ENCODE peak calls at places on chromosome 15, in seven cellular contexts. One of them, this sample, is unnamed.

GRCh38 chr15:41490355-41490754 is 3.3 kb upstream of the ITPKA start:
- DNase-seq in sigmoid colon: no peak
- DNase-seq in HepG2: peak; percentile 46
- DNase-seq in brain microvascular endothelial cell: peak; percentile 80
- DNase-seq in activated CD8-positive, alpha-beta T cell treated with anti-CD3 and anti-CD28 coated beads for 36 hours: peak; percentile 78
- DNase-seq in GM12865: peak; percentile 85
- DNase-seq in mucosa of descending colon: no peak
- DNase-seq in this sample: peak; percentile 73

GRCh38 chr15:87618203-87618725 is 638.3 kb downstream of the NTRK3 start:
- DNase-seq in sigmoid colon: no peak
- DNase-seq in HepG2: no peak
- DNase-seq in brain microvascular endothelial cell: no peak
- DNase-seq in activated CD8-positive, alpha-beta T cell treated with anti-CD3 and anti-CD28 coated beads for 36 hours: no peak
- DNase-seq in GM12865: no peak
- DNase-seq in mucosa of descending colon: no peak
- DNase-seq in this sample: no peak

GRCh38 chr15:70703483-70703882 is 59.9 kb downstream of the UACA start:
- DNase-seq in sigmoid colon: no peak
- DNase-seq in HepG2: no peak
- DNase-seq in brain microvascular endothelial cell: peak; percentile 48
- DNase-seq in activated CD8-positive, alpha-beta T cell treated with anti-CD3 and anti-CD28 coated beads for 36 hours: no peak
- DNase-seq in GM12865: no peak
- DNase-seq in mucosa of descending colon: no peak
- DNase-seq in this sample: no peak

GRCh38 chr15:62649793-62650420 is 392.6 kb upstream of the TPM1 start:
- DNase-seq in sigmoid colon: peak; percentile 75
- DNase-seq in HepG2: no peak
- DNase-seq in brain microvascular endothelial cell: peak; percentile 41
- DNase-seq in activated CD8-positive, alpha-beta T cell treated with anti-CD3 and anti-CD28 coated beads for 36 hours: peak; percentile 37
- DNase-seq in GM12865: peak; percentile 86
- DNase-seq in mucosa of descending colon: no peak
- DNase-seq in this sample: peak; percentile 61

GRCh38 chr15:90024406-90024805 is 23.3 kb downstream of the ZNF710 start:
- DNase-seq in sigmoid colon: peak; percentile 41
- DNase-seq in HepG2: no peak
- DNase-seq in brain microvascular endothelial cell: no peak
- DNase-seq in activated CD8-positive, alpha-beta T cell treated with anti-CD3 and anti-CD28 coated beads for 36 hours: no peak
- DNase-seq in GM12865: no peak
- DNase-seq in mucosa of descending colon: no peak
- DNase-seq in this sample: no peak

GRCh38 chr15:89093509-89093908 is 5.3 kb downstream of the ABHD2 start:
- DNase-seq in sigmoid colon: no peak
- DNase-seq in HepG2: no peak
- DNase-seq in brain microvascular endothelial cell: no peak
- DNase-seq in activated CD8-positive, alpha-beta T cell treated with anti-CD3 and anti-CD28 coated beads for 36 hours: no peak
- DNase-seq in GM12865: no peak
- DNase-seq in mucosa of descending colon: no peak
- DNase-seq in this sample: no peak

GRCh38 chr15:93759626-93760025 is 471.7 kb upstream of the MCTP2 start:
- DNase-seq in sigmoid colon: no peak
- DNase-seq in HepG2: no peak
- DNase-seq in brain microvascular endothelial cell: no peak
- DNase-seq in activated CD8-positive, alpha-beta T cell treated with anti-CD3 and anti-CD28 coated beads for 36 hours: no peak
- DNase-seq in GM12865: no peak
- DNase-seq in mucosa of descending colon: no peak
- DNase-seq in this sample: no peak

GRCh38 chr15:67782592-67782991 is 42.7 kb upstream of the SKOR1 start:
- DNase-seq in sigmoid colon: no peak
- DNase-seq in HepG2: no peak
- DNase-seq in brain microvascular endothelial cell: no peak
- DNase-seq in activated CD8-positive, alpha-beta T cell treated with anti-CD3 and anti-CD28 coated beads for 36 hours: no peak
- DNase-seq in GM12865: no peak
- DNase-seq in mucosa of descending colon: no peak
- DNase-seq in this sample: no peak

GRCh38 chr15:89196994-89197393 is 24.4 kb downstream of the RLBP1 start:
- DNase-seq in sigmoid colon: no peak
- DNase-seq in HepG2: peak; percentile 15
- DNase-seq in brain microvascular endothelial cell: no peak
- DNase-seq in activated CD8-positive, alpha-beta T cell treated with anti-CD3 and anti-CD28 coated beads for 36 hours: peak; percentile 65
- DNase-seq in GM12865: no peak
- DNase-seq in mucosa of descending colon: no peak
- DNase-seq in this sample: no peak

GRCh38 chr15:77094397-77095030 is 23.6 kb upstream of the TSPAN3 start:
- DNase-seq in sigmoid colon: no peak
- DNase-seq in HepG2: no peak
- DNase-seq in brain microvascular endothelial cell: no peak
- DNase-seq in activated CD8-positive, alpha-beta T cell treated with anti-CD3 and anti-CD28 coated beads for 36 hours: peak; percentile 34
- DNase-seq in GM12865: no peak
- DNase-seq in mucosa of descending colon: no peak
- DNase-seq in this sample: no peak
- TF ChIP-seq CTCF in sigmoid colon: no peak
- TF ChIP-seq CTCF in HepG2: peak; percentile 31
- TF ChIP-seq CTCF in brain microvascular endothelial cell: peak; percentile 58
- TF ChIP-seq CTCF in activated CD8-positive, alpha-beta T cell treated with anti-CD3 and anti-CD28 coated beads for 36 hours: peak; percentile 36
- TF ChIP-seq CTCF in GM12865: peak; percentile 27
- TF ChIP-seq CTCF in mucosa of descending colon: no peak
- TF ChIP-seq CTCF in this sample: no peak

GRCh38 chr15:75625542-75626347 is at the start of gene SNUPN:
- DNase-seq in sigmoid colon: peak; percentile 96
- DNase-seq in HepG2: peak; percentile 91
- DNase-seq in brain microvascular endothelial cell: peak; percentile 85
- DNase-seq in activated CD8-positive, alpha-beta T cell treated with anti-CD3 and anti-CD28 coated beads for 36 hours: peak; percentile 97
- DNase-seq in GM12865: peak; percentile 98
- DNase-seq in mucosa of descending colon: peak; percentile 97
- DNase-seq in this sample: peak; percentile 99

GRCh38 chr15:75620043-75620775 is 5.3 kb downstream of the SNUPN start:
- DNase-seq in sigmoid colon: peak; percentile 71
- DNase-seq in HepG2: no peak
- DNase-seq in brain microvascular endothelial cell: peak; percentile 22
- DNase-seq in activated CD8-positive, alpha-beta T cell treated with anti-CD3 and anti-CD28 coated beads for 36 hours: no peak
- DNase-seq in GM12865: no peak
- DNase-seq in mucosa of descending colon: no peak
- DNase-seq in this sample: no peak

GRCh38 chr15:75622505-75622904 is 3.0 kb downstream of the SNUPN start:
- DNase-seq in sigmoid colon: peak; percentile 4
- DNase-seq in HepG2: no peak
- DNase-seq in brain microvascular endothelial cell: no peak
- DNase-seq in activated CD8-positive, alpha-beta T cell treated with anti-CD3 and anti-CD28 coated beads for 36 hours: no peak
- DNase-seq in GM12865: no peak
- DNase-seq in mucosa of descending colon: no peak
- DNase-seq in this sample: no peak

GRCh38 chr15:75616766-75617165 is 8.8 kb downstream of the SNUPN start:
- DNase-seq in sigmoid colon: no peak
- DNase-seq in HepG2: no peak
- DNase-seq in brain microvascular endothelial cell: no peak
- DNase-seq in activated CD8-positive, alpha-beta T cell treated with anti-CD3 and anti-CD28 coated beads for 36 hours: no peak
- DNase-seq in GM12865: no peak
- DNase-seq in mucosa of descending colon: no peak
- DNase-seq in this sample: no peak

DNA sequence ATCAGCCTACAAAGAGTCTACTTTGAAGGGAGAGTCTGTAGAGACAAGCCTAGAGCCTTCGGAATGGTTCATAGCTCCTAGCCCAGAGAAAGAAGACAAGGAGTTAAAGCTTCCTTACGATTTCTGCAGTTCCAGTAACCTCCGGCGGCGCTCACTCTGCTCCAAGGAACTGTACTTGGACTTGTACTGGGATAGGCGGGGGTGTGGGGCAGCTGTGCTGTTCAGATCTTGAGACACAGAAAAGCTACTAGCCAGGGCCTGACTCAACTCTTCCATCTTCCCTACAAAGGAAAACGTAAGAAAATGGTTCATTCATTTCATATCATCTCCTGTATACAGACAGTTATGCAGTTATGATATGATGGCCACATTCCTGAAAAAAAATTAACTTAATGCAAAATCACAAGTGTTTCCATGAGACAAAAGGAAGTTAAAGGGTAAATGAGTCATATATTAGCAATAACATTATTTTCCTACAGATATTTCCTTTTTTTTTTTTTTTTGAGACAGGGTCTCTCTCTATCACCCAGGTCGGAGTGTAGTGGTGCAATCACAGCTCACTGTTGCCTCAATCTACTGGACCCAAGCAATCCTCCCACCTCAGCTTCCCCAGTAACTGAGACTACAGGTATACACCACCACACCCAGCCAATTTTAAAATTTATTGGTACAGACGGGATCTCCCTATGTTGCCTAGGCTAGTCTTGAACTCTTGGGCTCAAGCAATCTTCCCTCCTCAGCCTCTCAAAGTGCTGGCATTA is 4.6 kb downstream of the SNUPN start:
- DNase-seq in sigmoid colon: peak; percentile 94
- DNase-seq in HepG2: no peak
- DNase-seq in brain microvascular endothelial cell: peak; percentile 90
- DNase-seq in activated CD8-positive, alpha-beta T cell treated with anti-CD3 and anti-CD28 coated beads for 36 hours: peak; percentile 30
- DNase-seq in GM12865: no peak
- DNase-seq in mucosa of descending colon: peak; percentile 76
- DNase-seq in this sample: no peak
- TF ChIP-seq CTCF in sigmoid colon: peak; percentile 13
- TF ChIP-seq CTCF in HepG2: no peak
- TF ChIP-seq CTCF in brain microvascular endothelial cell: peak; percentile 53
- TF ChIP-seq CTCF in activated CD8-positive, alpha-beta T cell treated with anti-CD3 and anti-CD28 coated beads for 36 hours: no peak
- TF ChIP-seq CTCF in GM12865: no peak
- TF ChIP-seq CTCF in mucosa of descending colon: no peak
- TF ChIP-seq CTCF in this sample: no peak

GRCh38 chr15:47987461-47987860 is 133.3 kb upstream of the SLC24A5 start:
- DNase-seq in sigmoid colon: no peak
- DNase-seq in HepG2: no peak
- DNase-seq in brain microvascular endothelial cell: no peak
- DNase-seq in activated CD8-positive, alpha-beta T cell treated with anti-CD3 and anti-CD28 coated beads for 36 hours: no peak
- DNase-seq in GM12865: no peak
- DNase-seq in mucosa of descending colon: no peak
- DNase-seq in this sample: no peak

GRCh38 chr15:47987908-47988532 is 132.8 kb upstream of the SLC24A5 start:
- DNase-seq in sigmoid colon: no peak
- DNase-seq in HepG2: peak; percentile 35
- DNase-seq in brain microvascular endothelial cell: peak; percentile 69
- DNase-seq in activated CD8-positive, alpha-beta T cell treated with anti-CD3 and anti-CD28 coated beads for 36 hours: peak; percentile 35
- DNase-seq in GM12865: peak; percentile 75
- DNase-seq in mucosa of descending colon: no peak
- DNase-seq in this sample: peak; percentile 37

GRCh38 chr15:47991376-47991775 is 129.4 kb upstream of the SLC24A5 start:
- DNase-seq in sigmoid colon: no peak
- DNase-seq in HepG2: no peak
- DNase-seq in brain microvascular endothelial cell: peak; percentile 39
- DNase-seq in activated CD8-positive, alpha-beta T cell treated with anti-CD3 and anti-CD28 coated beads for 36 hours: no peak
- DNase-seq in GM12865: no peak
- DNase-seq in mucosa of descending colon: no peak
- DNase-seq in this sample: no peak

GRCh38 chr15:47990821-47991220 is 130.0 kb upstream of the SLC24A5 start:
- DNase-seq in sigmoid colon: no peak
- DNase-seq in HepG2: no peak
- DNase-seq in brain microvascular endothelial cell: no peak
- DNase-seq in activated CD8-positive, alpha-beta T cell treated with anti-CD3 and anti-CD28 coated beads for 36 hours: no peak
- DNase-seq in GM12865: no peak
- DNase-seq in mucosa of descending colon: no peak
- DNase-seq in this sample: no peak

DNA sequence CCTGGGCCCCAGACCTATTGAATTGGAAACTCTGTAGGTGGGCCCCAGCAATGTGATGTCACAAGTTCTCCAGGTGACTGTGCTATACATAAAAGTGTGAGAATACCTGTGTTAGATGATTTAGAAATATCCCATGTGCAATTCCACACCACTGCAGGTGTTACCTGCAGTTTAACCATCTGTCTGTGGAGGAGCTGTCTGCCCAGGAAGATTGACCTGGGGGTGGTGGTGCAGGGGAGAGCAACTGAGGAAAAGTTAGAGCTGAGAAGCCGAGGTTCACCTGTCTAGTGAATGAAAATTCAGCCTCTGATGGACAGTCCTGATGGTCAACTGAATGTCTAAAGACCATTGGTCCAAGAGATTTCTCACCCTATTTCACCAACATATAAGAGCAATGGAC is 132.2 kb upstream of the SLC24A5 start:
- DNase-seq in sigmoid colon: no peak
- DNase-seq in HepG2: no peak
- DNase-seq in brain microvascular endothelial cell: no peak
- DNase-seq in activated CD8-positive, alpha-beta T cell treated with anti-CD3 and anti-CD28 coated beads for 36 hours: no peak
- DNase-seq in GM12865: no peak
- DNase-seq in mucosa of descending colon: no peak
- DNase-seq in this sample: no peak
- TF ChIP-seq CTCF in sigmoid colon: no peak
- TF ChIP-seq CTCF in HepG2: no peak
- TF ChIP-seq CTCF in brain microvascular endothelial cell: no peak
- TF ChIP-seq CTCF in activated CD8-positive, alpha-beta T cell treated with anti-CD3 and anti-CD28 coated beads for 36 hours: no peak
- TF ChIP-seq CTCF in GM12865: peak; percentile 3
- TF ChIP-seq CTCF in mucosa of descending colon: no peak
- TF ChIP-seq CTCF in this sample: no peak

GRCh38 chr15:34616613-34617012 is 33.2 kb upstream of the GOLGA8B start:
- DNase-seq in sigmoid colon: no peak
- DNase-seq in HepG2: peak; percentile 9
- DNase-seq in brain microvascular endothelial cell: peak; percentile 62
- DNase-seq in activated CD8-positive, alpha-beta T cell treated with anti-CD3 and anti-CD28 coated beads for 36 hours: no peak
- DNase-seq in GM12865: peak; percentile 14
- DNase-seq in mucosa of descending colon: no peak
- DNase-seq in this sample: no peak
- TF ChIP-seq CTCF in sigmoid colon: no peak
- TF ChIP-seq CTCF in HepG2: peak; percentile 12
- TF ChIP-seq CTCF in brain microvascular endothelial cell: peak; percentile 57
- TF ChIP-seq CTCF in activated CD8-positive, alpha-beta T cell treated with anti-CD3 and anti-CD28 coated beads for 36 hours: no peak
- TF ChIP-seq CTCF in GM12865: no peak
- TF ChIP-seq CTCF in mucosa of descending colon: no peak
- TF ChIP-seq CTCF in this sample: no peak

GRCh38 chr15:100156201-100156600 is 185.6 kb downstream of the ADAMTS17 start:
- DNase-seq in sigmoid colon: no peak
- DNase-seq in HepG2: no peak
- DNase-seq in brain microvascular endothelial cell: no peak
- DNase-seq in activated CD8-positive, alpha-beta T cell treated with anti-CD3 and anti-CD28 coated beads for 36 hours: no peak
- DNase-seq in GM12865: no peak
- DNase-seq in mucosa of descending colon: no peak
- DNase-seq in this sample: no peak

GRCh38 chr15:100163961-100164360 is 177.8 kb downstream of the ADAMTS17 start:
- DNase-seq in sigmoid colon: no peak
- DNase-seq in HepG2: no peak
- DNase-seq in brain microvascular endothelial cell: no peak
- DNase-seq in activated CD8-positive, alpha-beta T cell treated with anti-CD3 and anti-CD28 coated beads for 36 hours: no peak
- DNase-seq in GM12865: no peak
- DNase-seq in mucosa of descending colon: no peak
- DNase-seq in this sample: no peak

GRCh38 chr15:100158368-100158767 is 183.4 kb downstream of the ADAMTS17 start:
- DNase-seq in sigmoid colon: no peak
- DNase-seq in HepG2: no peak
- DNase-seq in brain microvascular endothelial cell: no peak
- DNase-seq in activated CD8-positive, alpha-beta T cell treated with anti-CD3 and anti-CD28 coated beads for 36 hours: no peak
- DNase-seq in GM12865: no peak
- DNase-seq in mucosa of descending colon: no peak
- DNase-seq in this sample: no peak

GRCh38 chr15:100160953-100161352 is 180.8 kb downstream of the ADAMTS17 start:
- DNase-seq in sigmoid colon: no peak
- DNase-seq in HepG2: no peak
- DNase-seq in brain microvascular endothelial cell: no peak
- DNase-seq in activated CD8-positive, alpha-beta T cell treated with anti-CD3 and anti-CD28 coated beads for 36 hours: no peak
- DNase-seq in GM12865: no peak
- DNase-seq in mucosa of descending colon: no peak
- DNase-seq in this sample: no peak

DNA sequence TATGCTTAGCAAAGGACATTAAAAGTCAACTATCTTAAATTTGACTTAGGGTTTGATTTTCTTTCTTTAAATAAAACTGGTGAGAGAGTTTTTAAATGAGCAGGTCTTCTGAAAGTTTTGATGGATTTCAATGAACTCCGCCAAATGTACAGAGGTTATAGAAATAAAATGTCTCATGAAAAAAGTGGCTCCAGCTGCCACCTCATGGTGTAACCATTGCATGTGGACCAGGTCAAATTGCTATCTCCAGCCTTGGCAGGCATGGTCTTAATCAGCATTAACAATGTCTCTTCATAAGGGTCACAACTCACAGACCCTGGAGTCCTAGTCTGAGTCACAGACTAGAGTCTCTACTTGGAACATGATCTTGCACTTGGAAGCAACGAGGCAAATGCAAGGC is 182.3 kb downstream of the ADAMTS17 start:
- DNase-seq in sigmoid colon: no peak
- DNase-seq in HepG2: no peak
- DNase-seq in brain microvascular endothelial cell: no peak
- DNase-seq in activated CD8-positive, alpha-beta T cell treated with anti-CD3 and anti-CD28 coated beads for 36 hours: no peak
- DNase-seq in GM12865: no peak
- DNase-seq in mucosa of descending colon: no peak
- DNase-seq in this sample: no peak
- TF ChIP-seq CTCF in sigmoid colon: no peak
- TF ChIP-seq CTCF in HepG2: no peak
- TF ChIP-seq CTCF in brain microvascular endothelial cell: no peak
- TF ChIP-seq CTCF in activated CD8-positive, alpha-beta T cell treated with anti-CD3 and anti-CD28 coated beads for 36 hours: no peak
- TF ChIP-seq CTCF in GM12865: no peak
- TF ChIP-seq CTCF in mucosa of descending colon: no peak
- TF ChIP-seq CTCF in this sample: no peak

This sample was measured in GM13976.